ENCODE peak calls at places on chromosomes 1 and 21, in nine cellular contexts. W is AG20443, V is head of caudate nucleus, E is pancreas, Q is NCI-H2171 treated with DMSO at 0.1 percent for 48 hours, Y is left cardiac atrium, L is psoas muscle, N is COR-L47, U is choroid plexus epithelial cell. H is an unnamed sample.

GRCh38 chr1:206048582-206048981 is 4.4 kb upstream of the RHEX start:
- DNase-seq in W (no peak), V (no peak), E (peak; percentile 67), Q (no peak), Y (no peak), L (no peak), N (no peak), U (no peak), H (no peak)

GRCh38 chr1:12345350-12346217 is 115.8 kb downstream of the VPS13D start:
- DNase-seq in W (no peak), V (no peak), E (no peak), Q (no peak), Y (no peak), L (no peak), N (no peak), U (no peak), H (no peak)

GRCh38 chr1:10598088-10598712 is 123.5 kb downstream of the PEX14 start:
- DNase-seq in W (no peak), V (peak; percentile 46), E (no peak), Q (peak; percentile 23), Y (no peak), L (no peak), N (peak; percentile 52), U (no peak), H (no peak)

GRCh38 chr1:121558514-121558913 is 373.7 kb downstream of the SRGAP2C start:
- DNase-seq in W (peak; percentile 62), V (no peak), E (no peak), Q (no peak), Y (peak; percentile 17), L (no peak), N (no peak), U (peak; percentile 77), H (no peak)

GRCh38 chr1:221274373-221274772 is 395.1 kb downstream of the HLX start:
- DNase-seq in W (no peak), V (no peak), E (no peak), Q (peak; percentile 97), Y (no peak), L (no peak), N (peak; percentile 97), U (no peak), H (no peak)

GRCh38 chr1:219379691-219380090 is 206.0 kb downstream of the LYPLAL1 start:
- DNase-seq in W (no peak), V (no peak), E (no peak), Q (no peak), Y (no peak), L (no peak), N (no peak), U (no peak), H (no peak)

GRCh38 chr1:217249857-217250256 is 381.0 kb downstream of the GPATCH2 start:
- DNase-seq in W (no peak), V (no peak), E (no peak), Q (no peak), Y (no peak), L (no peak), N (no peak), U (no peak), H (no peak)

GRCh38 chr1:29975036-29975694 is 738.8 kb downstream of the PTPRU start:
- DNase-seq in W (peak; percentile 52), V (no peak), E (no peak), Q (no peak), Y (no peak), L (no peak), N (no peak), U (peak; percentile 37), H (no peak)

GRCh38 chr1:167862432-167863076 is 51.4 kb downstream of the ADCY10 start:
- DNase-seq in W (no peak), V (no peak), E (no peak), Q (no peak), Y (no peak), L (no peak), N (no peak), U (peak; percentile 8), H (no peak)

GRCh38 chr1:45563843-45564242 is 13.2 kb downstream of the AKR1A1 start:
- DNase-seq in W (no peak), V (no peak), E (no peak), Q (no peak), Y (no peak), L (no peak), N (no peak), U (no peak), H (no peak)

GRCh38 chr1:20194224-20194623 is 7.9 kb upstream of the PLA2G2C start:
- DNase-seq in W (no peak), V (no peak), E (no peak), Q (peak; percentile 94), Y (no peak), L (no peak), N (no peak), U (no peak), H (no peak)

GRCh38 chr1:158458263-158458662 is 3.4 kb upstream of the OR10K1 start:
- DNase-seq in W (no peak), V (no peak), E (no peak), Q (no peak), Y (no peak), L (no peak), N (no peak), U (no peak), H (no peak)

GRCh38 chr1:205432116-205432515 is 10.3 kb upstream of the LEMD1 start:
- DNase-seq in W (no peak), V (no peak), E (no peak), Q (no peak), Y (no peak), L (no peak), N (no peak), U (no peak), H (no peak)

GRCh38 chr1:222009105-222009730 is 267.3 kb upstream of the DUSP10 start:
- DNase-seq in W (no peak), V (no peak), E (no peak), Q (peak; percentile 6), Y (no peak), L (no peak), N (peak; percentile 10), U (peak; percentile 48), H (no peak)

GRCh38 chr1:167477962-167478361 is 40.4 kb downstream of the CD247 start:
- DNase-seq in W (no peak), V (no peak), E (no peak), Q (peak; percentile 38), Y (no peak), L (no peak), N (no peak), U (no peak), H (no peak)

GRCh38 chr21:40562603-40563002 is 284.4 kb downstream of the DSCAM start:
- DNase-seq in W (no peak), V (no peak), E (no peak), Q (no peak), Y (no peak), L (no peak), N (no peak), U (no peak), H (no peak)

GRCh38 chr1:54645806-54646676 is 4.5 kb downstream of the MROH7 start:
- DNase-seq in W (no peak), V (no peak), E (no peak), Q (no peak), Y (peak; percentile 40), L (peak; percentile 66), N (no peak), U (no peak), H (peak; percentile 39)

GRCh38 chr1:234604393-234604725 is 5.6 kb downstream of the IRF2BP2 start:
- DNase-seq in W (no peak), V (no peak), E (no peak), Q (no peak), Y (no peak), L (no peak), N (no peak), U (no peak), H (no peak)

GRCh38 chr1:180571832-180572636 is 13.3 kb downstream of the OVAAL start:
- DNase-seq in W (no peak), V (no peak), E (no peak), Q (no peak), Y (no peak), L (no peak), N (no peak), U (no peak), H (no peak)

GRCh38 chr21:16078382-16078781 is 348.6 kb downstream of the USP25 start:
- DNase-seq in W (no peak), V (no peak), E (no peak), Q (no peak), Y (no peak), L (no peak), N (no peak), U (no peak), H (no peak)

H was measured in left ventricle myocardium inferior.